ENCODE peak calls at places on chromosomes 2 and 18, in four cellular contexts. Y is GM12878, G is K562, M is SK-N-SH. T is an unnamed sample.

GRCh38 chr18:8562914-8563313 is 46.3 kb upstream of the RAB12 start:
- DNase-seq in Y (no peak), G (no peak), M (peak; percentile 55), T (no peak)

GRCh38 chr2:223262946-223263345 is 211.0 kb downstream of the KCNE4 start:
- DNase-seq in Y (no peak), G (no peak), M (no peak), T (no peak)

GRCh38 chr2:134917958-134918517 is 584 bp upstream of the CCNT2 start:
- DNase-seq in Y (peak; percentile 80), G (peak; percentile 91), M (no peak), T (no peak)

GRCh38 chr2:145157626-145158025 is 637.7 kb upstream of the ZEB2 start:
- DNase-seq in Y (no peak), G (no peak), M (no peak), T (no peak)

GRCh38 chr2:190410171-190410570 is 2.0 kb downstream of the MFSD6 start:
- DNase-seq in Y (no peak), G (no peak), M (no peak), T (no peak)

GRCh38 chr2:162123806-162124758 is 28.0 kb downstream of the GCG start:
- DNase-seq in Y (peak; percentile 9), G (peak; percentile 67), M (peak; percentile 42), T (no peak)

GRCh38 chr2:105442056-105442455 is 43.2 kb upstream of the FHL2 start:
- DNase-seq in Y (no peak), G (no peak), M (no peak), T (no peak)

GRCh38 chr2:44268259-44268649 is 7.0 kb upstream of the SLC3A1 start:
- DNase-seq in Y (no peak), G (peak; percentile 6), M (no peak), T (no peak)

GRCh38 chr2:16508061-16508851 is 157.4 kb downstream of the CYRIA start:
- DNase-seq in Y (no peak), G (peak; percentile 23), M (peak; percentile 96), T (peak; percentile 73)

GRCh38 chr2:13005761-13006336 is 289.1 kb downstream of the TRIB2 start:
- DNase-seq in Y (no peak), G (no peak), M (no peak), T (no peak)

GRCh38 chr2:137975280-137976271 is 11.3 kb downstream of the HNMT start:
- DNase-seq in Y (no peak), G (no peak), M (no peak), T (no peak)

GRCh38 chr2:137644689-137645088 is 319.6 kb upstream of the HNMT start:
- DNase-seq in Y (no peak), G (no peak), M (no peak), T (no peak)

GRCh38 chr2:8593239-8593638 is 88.6 kb upstream of the ID2 start:
- DNase-seq in Y (no peak), G (peak; percentile 40), M (no peak), T (no peak)

GRCh38 chr18:12321331-12321730 is 13.3 kb downstream of the TUBB6 start:
- DNase-seq in Y (no peak), G (no peak), M (no peak), T (no peak)

GRCh38 chr18:12315911-12316310 is 7.9 kb downstream of the TUBB6 start:
- DNase-seq in Y (no peak), G (no peak), M (no peak), T (no peak)

GRCh38 chr18:12317664-12318333 is 9.8 kb downstream of the TUBB6 start:
- DNase-seq in Y (no peak), G (no peak), M (no peak), T (no peak)

GRCh38 chr18:12318334-12318697 is 10.3 kb downstream of the TUBB6 start:
- DNase-seq in Y (no peak), G (no peak), M (no peak), T (no peak)

GRCh38 chr18:12318857-12319256 is 10.8 kb downstream of the TUBB6 start:
- DNase-seq in Y (no peak), G (no peak), M (no peak), T (no peak)
- TF ChIP-seq USF1 in Y (no peak), G (no peak), M (no peak), T (no peak)

GRCh38 chr18:61544178-61544577 is 210.9 kb downstream of the CDH20 start:
- DNase-seq in Y (no peak), G (no peak), M (no peak), T (no peak)
- TF ChIP-seq USF1 in Y (no peak), G (no peak), M (no peak), T (no peak)

GRCh38 chr2:118003396-118003824 is 10.5 kb downstream of the CCDC93 start:
- DNase-seq in Y (peak; percentile 48), G (peak; percentile 78), M (peak; percentile 69), T (peak; percentile 25)
- TF ChIP-seq USF1 in Y (peak; percentile 90), G (peak; percentile 93), M (peak; percentile 95), T (peak; percentile 95)

DNA sequence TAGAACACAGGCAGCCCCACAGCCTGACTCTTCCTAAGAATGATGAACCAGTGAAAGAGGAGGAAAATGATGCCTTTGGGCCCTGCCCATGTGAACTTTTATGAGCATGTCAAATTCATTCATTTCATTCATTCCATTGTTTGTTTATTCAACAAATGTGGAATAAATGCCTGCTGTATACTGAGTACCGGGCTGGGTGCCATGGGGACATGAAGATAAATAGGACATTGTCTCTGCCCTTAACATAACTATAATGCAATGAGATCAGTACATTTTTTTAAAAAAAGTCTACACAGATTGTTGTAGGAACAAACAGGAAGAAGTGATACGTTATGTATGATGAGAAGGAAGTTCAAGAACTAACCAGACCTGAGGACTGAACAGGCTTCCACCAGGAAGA is 14.7 kb downstream of the MREG start:
- DNase-seq in Y (no peak), G (no peak), M (no peak), T (no peak)
- TF ChIP-seq USF1 in Y (no peak), G (no peak), M (no peak), T (no peak)